ENCODE peak calls at places on chromosomes 1 and 21, in ten cellular contexts. V, X, B, J, P, L, O, H, I and S are unnamed samples.
A peak's percentile ranks its signal among the peaks of the same experiment; 100 is the strongest.

GRCh38 chr21:17045214-17045835 is 467.5 kb upstream of the CXADR start:
- DNase-seq in V (no peak), H (peak; percentile 7), J (no peak), I (peak; percentile 14), X (peak; percentile 36), P (no peak), O (no peak), L (peak; percentile 18), B (no peak), S (no peak)

GRCh38 chr1:159009704-159010361 is at the start of gene IFI16:
- DNase-seq in O (no peak), B (no peak), P (no peak), I (peak; percentile 95), X (peak; percentile 19), V (no peak), L (peak; percentile 95), J (no peak), H (peak; percentile 94), S (no peak)

GRCh38 chr1:158203693-158204457 is 23.2 kb downstream of the CD1D start:
- DNase-seq in V (no peak), H (peak; percentile 51), J (no peak), I (peak; percentile 69), L (peak; percentile 54), O (peak; percentile 0), B (no peak), P (no peak), X (peak; percentile 77), S (no peak)

GRCh38 chr1:886311-886710 is 37.4 kb upstream of the SAMD11 start:
- DNase-seq in O (no peak), P (no peak), H (no peak), V (no peak), I (no peak), X (no peak), L (no peak), B (no peak), J (no peak), S (no peak)

GRCh38 chr1:67559222-67559700 is 125.7 kb upstream of the GADD45A start:
- DNase-seq in B (no peak), I (peak; percentile 32), J (no peak), X (no peak), P (peak; percentile 87), H (no peak), V (no peak), O (no peak), L (peak; percentile 77), S (peak; percentile 83)

GRCh38 chr1:55364216-55364615 is 149.1 kb upstream of the USP24 start:
- DNase-seq in B (no peak), X (no peak), I (no peak), J (no peak), O (no peak), H (peak; percentile 84), L (no peak), P (no peak), V (no peak), S (no peak)

GRCh38 chr1:92485374-92486250 is 1.1 kb downstream of the GFI1 start:
- DNase-seq in H (peak; percentile 90), L (peak; percentile 41), J (peak; percentile 71), I (peak; percentile 10), B (peak; percentile 45), V (peak; percentile 77), O (peak; percentile 73), X (no peak), P (no peak), S (no peak)

GRCh38 chr1:54572236-54572850 is 24.3 kb downstream of the ACOT11 start:
- DNase-seq in B (no peak), V (no peak), X (no peak), O (peak; percentile 40), L (no peak), P (no peak), I (no peak), H (no peak), J (no peak), S (no peak)

GRCh38 chr1:106879538-106879937 is 176.9 kb upstream of the PRMT6 start:
- DNase-seq in O (no peak), I (peak; percentile 5), H (no peak), X (peak; percentile 68), V (no peak), P (no peak), B (no peak), J (no peak), L (no peak), S (no peak)

GRCh38 chr1:93776728-93777127 is 95.1 kb upstream of the BCAR3 start:
- DNase-seq in I (no peak), B (no peak), H (no peak), X (no peak), O (no peak), V (no peak), P (no peak), J (no peak), L (no peak), S (no peak)

GRCh38 chr1:3326516-3327388 is 127.7 kb upstream of the ARHGEF16 start:
- DNase-seq in P (no peak), J (no peak), H (no peak), B (no peak), I (no peak), L (no peak), X (no peak), V (no peak), O (no peak), S (no peak)

GRCh38 chr1:94522304-94522703 is 19.3 kb downstream of the F3 start:
- DNase-seq in H (peak; percentile 48), X (peak; percentile 55), V (no peak), P (no peak), I (peak; percentile 56), B (no peak), L (peak; percentile 66), J (no peak), O (no peak), S (no peak)

GRCh38 chr1:206551985-206552325 is 44.6 kb downstream of the RASSF5 start:
- DNase-seq in J (peak; percentile 67), I (no peak), B (no peak), L (no peak), X (no peak), P (no peak), O (no peak), V (no peak), H (no peak), S (no peak)

GRCh38 chr1:54748094-54748835 is 16.1 kb downstream of the PARS2 start:
- DNase-seq in B (no peak), I (no peak), H (no peak), O (no peak), P (no peak), V (no peak), L (no peak), J (no peak), X (no peak), S (no peak)

GRCh38 chr1:163796394-163796821 is 474.7 kb downstream of the NUF2 start:
- DNase-seq in L (peak; percentile 0), B (no peak), V (no peak), I (peak; percentile 42), X (peak; percentile 10), J (no peak), P (no peak), O (peak; percentile 29), H (no peak), S (no peak)

GRCh38 chr1:204307334-204307883 is 52.3 kb downstream of the PLEKHA6 start:
- DNase-seq in P (no peak), J (no peak), H (no peak), L (peak; percentile 36), I (no peak), O (peak; percentile 23), B (no peak), V (no peak), X (peak; percentile 67), S (no peak)

GRCh38 chr1:238063454-238063853 is 172.7 kb upstream of the ZP4 start:
- DNase-seq in H (peak; percentile 15), X (no peak), L (peak; percentile 79), B (no peak), I (peak; percentile 33), O (peak; percentile 7), J (no peak), V (no peak), P (no peak), S (no peak)

GRCh38 chr1:176643536-176643935 is 180.6 kb downstream of the PAPPA2 start:
- DNase-seq in H (no peak), V (no peak), O (no peak), L (peak; percentile 41), P (no peak), B (no peak), X (no peak), J (no peak), I (peak; percentile 59), S (no peak)

GRCh38 chr1:7549277-7549676 is 221.8 kb upstream of the VAMP3 start:
- DNase-seq in V (peak; percentile 7), J (no peak), I (peak; percentile 95), X (peak; percentile 66), L (peak; percentile 89), B (no peak), P (no peak), O (peak; percentile 17), H (peak; percentile 85), S (no peak)

GRCh38 chr1:117754061-117754969 is 148.5 kb downstream of the TENT5C start:
- DNase-seq in I (peak; percentile 62), H (no peak), V (no peak), J (peak; percentile 18), O (peak; percentile 48), P (no peak), X (peak; percentile 73), L (peak; percentile 73), B (peak; percentile 68), S (no peak)

GRCh38 chr1:58971629-58972140 is 187.8 kb upstream of the JUN start:
- DNase-seq in P (peak; percentile 67), L (no peak), J (no peak), I (no peak), O (no peak), V (no peak), B (no peak), X (no peak), H (no peak), S (no peak)

GRCh38 chr1:162696286-162696862 is 64.1 kb downstream of the DDR2 start:
- DNase-seq in J (no peak), V (no peak), H (no peak), O (peak; percentile 74), L (peak; percentile 86), P (peak; percentile 85), B (peak; percentile 81), I (peak; percentile 90), X (peak; percentile 94), S (peak; percentile 77)

GRCh38 chr1:31095298-31095981 is 29.9 kb upstream of the PUM1 start:
- DNase-seq in H (no peak), L (peak; percentile 60), J (no peak), P (no peak), O (no peak), I (no peak), X (no peak), V (no peak), B (no peak), S (no peak)

GRCh38 chr1:150970818-150971582 is 3.6 kb downstream of the CERS2 start:
- DNase-seq in I (peak; percentile 45), H (peak; percentile 63), O (no peak), V (no peak), B (no peak), P (peak; percentile 94), J (no peak), L (peak; percentile 58), X (peak; percentile 88), S (peak; percentile 88)

GRCh38 chr1:25206201-25206600 is 26.1 kb downstream of the SYF2 start:
- DNase-seq in L (no peak), B (no peak), V (no peak), X (no peak), J (no peak), I (no peak), H (no peak), P (no peak), O (no peak), S (no peak)

GRCh38 chr1:75731881-75732280 is 7.4 kb downstream of the ACADM start:
- DNase-seq in X (no peak), P (no peak), B (no peak), O (no peak), J (no peak), V (no peak), H (peak; percentile 20), I (no peak), L (peak; percentile 56), S (no peak)

GRCh38 chr1:26922201-26922729 is 722 bp downstream of the NUDC start:
- DNase-seq in P (no peak), X (no peak), L (no peak), B (no peak), J (no peak), I (no peak), V (no peak), H (no peak), O (no peak), S (no peak)

GRCh38 chr1:233962878-233963277 is 58.4 kb downstream of the SLC35F3 start:
- DNase-seq in J (no peak), I (no peak), X (no peak), P (no peak), B (no peak), H (no peak), V (no peak), L (no peak), O (no peak), S (no peak)